ENCODE peak calls at places on chromosome 17, in ten cellular contexts. G is OCI-LY7, A is mammary epithelial cell, D is esophagus squamous epithelium, C is PC-9, X is psoas muscle, S is spleen, U is pancreas, F is A549, K is PC-3. M is an unnamed sample.

GRCh38 chr17:32335647-32336046 is 6.3 kb downstream of the C17orf75 start:
- DNase-seq in K (no peak), G (no peak), F (no peak), S (no peak), X (no peak), A (peak; percentile 28), U (no peak), D (no peak), C (no peak), M (peak; percentile 76)

GRCh38 chr17:9436629-9437028 is 139.0 kb downstream of the STX8 start:
- DNase-seq in X (no peak), G (no peak), F (no peak), S (no peak), K (no peak), U (no peak), C (no peak), A (no peak), D (no peak), M (no peak)

GRCh38 chr17:37361543-37361942 is 14.2 kb upstream of the C17orf78 start:
- DNase-seq in S (no peak), K (no peak), A (peak; percentile 97), X (no peak), F (peak; percentile 59), U (no peak), D (no peak), G (no peak), C (no peak), M (peak; percentile 96)

GRCh38 chr17:50944054-50944901 is 78.1 kb upstream of the TOB1 start:
- DNase-seq in F (peak; percentile 97), S (peak; percentile 92), D (no peak), A (no peak), U (peak; percentile 94), X (peak; percentile 88), G (peak; percentile 41), C (peak; percentile 86), K (peak; percentile 79), M (no peak)

GRCh38 chr17:42146911-42147607 is 7.7 kb downstream of the RAB5C start:
- DNase-seq in X (no peak), G (no peak), K (no peak), S (no peak), F (no peak), D (no peak), A (no peak), U (no peak), C (no peak), M (no peak)

GRCh38 chr17:71023631-71024030 is 854.3 kb downstream of the KCNJ2 start:
- DNase-seq in X (no peak), K (peak; percentile 9), D (no peak), C (no peak), G (no peak), A (no peak), F (no peak), S (no peak), U (no peak), M (no peak)

GRCh38 chr17:71430281-71430680 is 690.5 kb upstream of the SOX9 start:
- DNase-seq in G (no peak), F (no peak), A (no peak), S (no peak), D (no peak), X (no peak), C (no peak), K (peak; percentile 75), U (no peak), M (no peak)

GRCh38 chr17:72397687-72398086 is 276.9 kb downstream of the SOX9 start:
- DNase-seq in X (no peak), U (no peak), K (peak; percentile 94), S (no peak), G (no peak), F (no peak), D (no peak), C (no peak), A (no peak), M (no peak)

GRCh38 chr17:77281024-77281903 is 140.5 kb downstream of the SEC14L1 start:
- DNase-seq in A (peak; percentile 66), F (peak; percentile 86), U (peak; percentile 58), K (peak; percentile 80), D (no peak), G (peak; percentile 87), C (peak; percentile 70), S (peak; percentile 90), X (peak; percentile 52), M (no peak)

GRCh38 chr17:76121932-76122383 is 18.4 kb upstream of the EXOC7 start:
- DNase-seq in U (no peak), F (no peak), A (no peak), X (no peak), D (no peak), G (no peak), K (no peak), C (no peak), S (peak; percentile 82), M (no peak)

GRCh38 chr17:72421128-72422092 is 300.6 kb downstream of the SOX9 start:
- DNase-seq in C (peak; percentile 90), U (peak; percentile 86), S (no peak), D (no peak), F (peak; percentile 99), X (peak; percentile 57), G (peak; percentile 4), K (peak; percentile 100), A (peak; percentile 98), M (peak; percentile 97)

GRCh38 chr17:80287806-80288579 is 27.3 kb downstream of the RNF213 start:
- DNase-seq in D (no peak), F (no peak), G (no peak), S (no peak), K (no peak), A (no peak), U (no peak), C (no peak), X (no peak), M (no peak)

GRCh38 chr17:8167526-8167925 is 4.8 kb upstream of the VAMP2 start:
- DNase-seq in U (no peak), S (no peak), F (no peak), D (no peak), C (no peak), G (no peak), A (no peak), X (no peak), K (no peak), M (no peak)

GRCh38 chr17:8997994-8998628 is 23.2 kb upstream of the NTN1 start:
- DNase-seq in G (peak; percentile 73), F (peak; percentile 75), C (peak; percentile 70), S (peak; percentile 93), A (peak; percentile 39), K (peak; percentile 65), U (no peak), X (peak; percentile 44), D (no peak), M (peak; percentile 38)

GRCh38 chr17:35084987-35085386 is 21.5 kb upstream of the RFFL start:
- DNase-seq in F (peak; percentile 90), S (no peak), K (peak; percentile 93), X (no peak), D (no peak), U (no peak), C (peak; percentile 35), A (peak; percentile 92), G (no peak), M (peak; percentile 78)

GRCh38 chr17:66310528-66311148 is 8.2 kb downstream of the PRKCA start:
- DNase-seq in S (no peak), U (no peak), A (no peak), G (no peak), F (peak; percentile 52), X (no peak), D (no peak), C (no peak), K (no peak), M (no peak)
- TF ChIP-seq CTCF in S (no peak), U (no peak), A (no peak), G (peak; percentile 55), F (peak; percentile 4), X (no peak), D (no peak), C (no peak), K (peak; percentile 44), M (no peak)

DNA sequence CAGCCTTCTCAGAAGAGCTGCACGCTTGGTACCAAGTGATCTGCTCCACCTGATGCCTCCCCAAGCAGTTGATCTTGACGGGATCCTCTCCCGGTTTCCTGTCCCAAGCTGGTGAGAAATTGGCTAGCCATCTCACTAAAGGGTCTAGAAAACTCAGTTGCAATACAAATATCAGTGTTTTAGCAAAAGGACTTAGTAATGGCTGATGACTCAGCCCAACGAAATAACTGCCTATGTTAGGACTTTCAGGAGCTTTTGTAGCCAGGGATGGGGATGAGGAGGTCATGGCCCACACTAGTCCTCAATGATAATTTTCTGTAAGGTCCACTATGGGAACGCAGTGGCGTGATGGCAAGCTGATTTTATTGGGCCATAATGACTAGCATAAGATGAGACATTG is 23.3 kb upstream of the ENGASE start:
- DNase-seq in G (no peak), K (no peak), S (peak; percentile 25), D (no peak), F (no peak), A (no peak), C (no peak), X (no peak), U (no peak), M (no peak)
- H3K27ac ChIP-seq in G (no peak overlapping the region), K (no peak overlapping the region), S (peak overlapping the region; percentile 28), D (no peak overlapping the region), F (no peak overlapping the region), A (no peak overlapping the region), C (no peak overlapping the region), X (no peak overlapping the region), U (no peak overlapping the region), M (no peak overlapping the region)

GRCh38 chr17:4939804-4940624 is at the start of the genes RNF167 and SLC25A11:
- DNase-seq in F (peak; percentile 100), C (peak; percentile 98), D (peak; percentile 89), G (peak; percentile 100), X (peak; percentile 95), S (peak; percentile 98), A (peak; percentile 100), K (peak; percentile 97), U (peak; percentile 94), M (peak; percentile 99)
- H3K4me1 ChIP-seq in F (peaks cover 49% of the 10 kb centered on the region), C (peaks cover 25% of the 10 kb centered on the region), D (peaks cover 40% of the 10 kb centered on the region), G (peaks cover 49% of the 10 kb centered on the region), X (peaks cover 45% of the 10 kb centered on the region), S (peaks cover 55% of the 10 kb centered on the region), A (peaks cover 43% of the 10 kb centered on the region), K (peaks cover 26% of the 10 kb centered on the region), U (peaks cover 16% of the 10 kb centered on the region), M (peaks cover 18% of the 10 kb centered on the region)

GRCh38 chr17:20207295-20207985 is 198.3 kb downstream of the SPECC1 start:
- DNase-seq in U (no peak), F (no peak), G (no peak), D (no peak), K (no peak), X (no peak), C (no peak), S (no peak), A (peak; percentile 42), M (peak; percentile 68)
- TF ChIP-seq CTCF in U (no peak), F (no peak), G (no peak), D (no peak), K (no peak), X (no peak), C (no peak), S (no peak), A (no peak), M (no peak)

M was measured in foreskin keratinocyte.